ENCODE peak calls at places on chromosomes 11 and 22, in six cellular contexts. M is OCI-LY7, C is thoracic aorta, E is cardiac muscle cell, Z is K562, X is astrocyte of the spinal cord. D is an unnamed sample.

GRCh38 chr22:21001601-21002325 is at the start of gene THAP7:
- DNase-seq in M (peak), C (peak), E (peak), Z (peak), X (peak), D (peak)

GRCh38 chr22:32620992-32621391 is 146.4 kb downstream of the FBXO7 start:
- DNase-seq in M (no peak), C (no peak), E (no peak), Z (no peak), X (no peak), D (no peak)

GRCh38 chr11:122505304-122506006 is 150.1 kb upstream of the UBASH3B start:
- DNase-seq in M (peak), C (peak), E (peak), Z (peak), X (peak), D (peak)

GRCh38 chr11:8352090-8352489 is 88.4 kb upstream of the LMO1 start:
- DNase-seq in M (no peak), C (no peak), E (no peak), Z (no peak), X (no peak), D (no peak)

GRCh38 chr11:61698173-61698965 is 18.2 kb downstream of the DAGLA start:
- DNase-seq in M (peak), C (no peak), E (no peak), Z (no peak), X (no peak), D (no peak)

GRCh38 chr11:35851342-35851741 is 92.5 kb upstream of the LDLRAD3 start:
- DNase-seq in M (no peak), C (no peak), E (no peak), Z (no peak), X (no peak), D (no peak)

GRCh38 chr22:34055525-34056200 is 135.4 kb upstream of the LARGE1 start:
- DNase-seq in M (peak), C (no peak), E (no peak), Z (peak), X (no peak), D (no peak)

GRCh38 chr22:43346521-43346929 is 3.4 kb upstream of the SCUBE1 start:
- DNase-seq in M (peak), C (no peak), E (peak), Z (peak), X (no peak), D (peak)

GRCh38 chr11:119100246-119100959 is 1.2 kb downstream of the DPAGT1 start:
- DNase-seq in M (no peak), C (no peak), E (peak), Z (peak), X (peak), D (peak)

GRCh38 chr11:14578551-14578956 is 58.4 kb upstream of the PSMA1 start:
- DNase-seq in M (peak), C (no peak), E (peak), Z (peak), X (peak), D (peak)

GRCh38 chr22:18954941-18955571 is 19.0 kb upstream of the PRODH start:
- DNase-seq in M (no peak), C (no peak), E (no peak), Z (no peak), X (no peak), D (no peak)

GRCh38 chr11:98029832-98030231 is 990.9 kb upstream of the CNTN5 start:
- DNase-seq in M (no peak), C (no peak), E (no peak), Z (no peak), X (no peak), D (no peak)

GRCh38 chr11:45489281-45489906 is 176.0 kb downstream of the CHST1 start:
- DNase-seq in M (no peak), C (no peak), E (no peak), Z (no peak), X (no peak), D (no peak)

GRCh38 chr11:111018571-111018970 is 227.0 kb upstream of the POU2AF2 start:
- DNase-seq in M (no peak), C (no peak), E (peak), Z (no peak), X (peak), D (no peak)

GRCh38 chr11:107712342-107712741 is 486 bp upstream of the SLN start:
- DNase-seq in M (no peak), C (no peak), E (no peak), Z (no peak), X (no peak), D (no peak)

GRCh38 chr11:77151804-77152513 is 23.9 kb downstream of the MYO7A start:
- DNase-seq in M (no peak), C (no peak), E (peak), Z (no peak), X (no peak), D (no peak)

GRCh38 chr11:67504023-67504949 is 877 bp downstream of the PITPNM1 start:
- DNase-seq in M (peak), C (no peak), E (peak), Z (peak), X (peak), D (peak)

GRCh38 chr22:42173183-42173926 is 42.7 kb upstream of the CYP2D6 start:
- DNase-seq in M (no peak), C (no peak), E (no peak), Z (no peak), X (no peak), D (no peak)

GRCh38 chr22:42172385-42173172 is 42.0 kb upstream of the CYP2D6 start:
- DNase-seq in M (peak), C (no peak), E (peak), Z (no peak), X (peak), D (no peak)

GRCh38 chr22:42171946-42172345 is 41.3 kb upstream of the CYP2D6 start:
- DNase-seq in M (no peak), C (no peak), E (no peak), Z (no peak), X (no peak), D (no peak)

GRCh38 chr22:42170946-42171345 is 40.3 kb upstream of the CYP2D6 start:
- DNase-seq in M (no peak), C (no peak), E (no peak), Z (no peak), X (no peak), D (no peak)

DNA sequence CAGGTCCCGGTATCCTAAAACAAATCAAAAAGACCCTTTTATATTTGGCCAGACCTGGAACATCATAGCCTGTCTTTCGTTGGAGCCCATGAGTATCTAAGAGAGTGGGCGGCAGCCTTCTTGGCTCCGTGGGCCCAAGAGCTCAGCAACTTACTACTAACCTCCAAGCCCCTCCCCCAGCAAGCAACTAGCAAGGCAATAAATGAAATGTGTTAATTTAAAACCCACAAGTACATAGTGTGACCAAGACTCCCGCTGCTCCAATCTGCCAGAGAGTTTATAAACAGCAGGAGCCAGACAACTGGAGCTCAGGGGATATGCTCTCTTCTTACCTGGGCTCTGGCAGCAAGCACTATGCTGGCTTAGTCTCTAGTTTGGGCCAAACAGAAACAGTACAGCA is 40.8 kb upstream of the CYP2D6 start:
- DNase-seq in M (no peak), C (no peak), E (no peak), Z (no peak), X (no peak), D (no peak)
- TF ChIP-seq CTCF in M (no peak), C (no peak), E (no peak), Z (no peak), X (no peak), D (no peak)

GRCh38 chr11:131841028-131841427 is 470.6 kb downstream of the NTM start:
- DNase-seq in M (no peak), C (no peak), E (no peak), Z (no peak), X (no peak), D (no peak)
- TF ChIP-seq CTCF in M (no peak), C (no peak), E (no peak), Z (no peak), X (no peak), D (no peak)

DNA sequence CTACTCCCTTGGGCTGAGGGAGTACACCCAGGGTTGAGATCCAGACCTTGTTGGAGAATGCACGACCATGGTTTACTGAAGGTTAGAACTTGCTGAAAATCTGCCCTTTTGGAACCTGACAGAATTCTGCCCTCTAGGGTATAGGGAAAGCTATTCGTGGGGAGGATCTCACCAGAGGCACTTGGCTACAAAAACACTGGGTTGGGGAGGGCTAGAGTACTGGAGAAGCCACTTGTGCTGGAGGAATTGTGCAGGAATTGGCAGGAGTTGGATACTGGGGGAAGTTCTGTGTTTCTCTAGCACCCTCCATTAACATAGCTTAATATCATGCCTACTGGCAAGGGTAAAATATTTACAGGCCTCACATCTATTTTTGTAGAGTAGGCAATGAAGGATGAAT is 55.8 kb downstream of the PPME1 start:
- DNase-seq in M (no peak), C (no peak), E (no peak), Z (peak), X (no peak), D (no peak)
- TF ChIP-seq CTCF in M (no peak), C (no peak), E (no peak), Z (peak), X (no peak), D (no peak)

DNA sequence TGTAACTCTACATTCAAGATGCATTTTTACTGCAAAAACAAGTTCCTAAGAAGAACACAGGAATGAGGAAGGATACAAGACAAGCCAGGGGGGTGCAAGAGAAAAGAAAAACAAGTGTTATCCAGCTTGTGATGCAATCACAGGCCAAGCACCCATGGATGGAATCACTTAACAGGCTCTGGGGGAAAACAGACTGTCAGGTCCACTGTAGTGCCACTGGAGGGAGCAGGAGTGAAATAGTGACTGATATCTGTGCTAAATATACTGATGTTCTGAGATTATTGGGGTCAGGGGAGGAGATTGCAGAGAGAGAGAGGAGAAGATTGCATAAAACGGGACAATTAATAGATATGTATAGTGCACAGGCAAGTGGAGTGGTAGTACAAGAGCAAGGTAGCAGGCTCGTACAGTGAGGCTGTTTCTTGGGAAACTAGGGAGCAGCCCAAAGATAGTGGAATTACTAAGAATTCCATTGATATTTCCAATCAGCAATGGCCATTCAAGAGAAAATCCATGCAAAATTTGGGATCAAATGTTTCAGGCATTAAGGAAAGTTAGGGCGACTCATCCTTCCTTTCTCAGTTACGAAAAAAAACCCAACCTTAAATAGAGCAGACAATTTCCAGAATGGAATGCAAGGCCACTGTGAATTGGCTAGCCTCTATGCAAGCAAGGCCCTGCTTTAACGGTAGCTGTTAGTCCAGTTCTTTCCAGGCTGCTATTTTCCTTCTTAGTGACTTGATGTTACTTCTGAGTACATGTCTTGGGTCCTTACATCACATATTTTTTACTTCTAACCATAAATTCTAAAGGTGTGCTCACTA is 52.2 kb upstream of the CEP126 start:
- DNase-seq in M (peak), C (no peak), E (peak), Z (no peak), X (peak), D (peak)
- TF ChIP-seq CTCF in M (peak), C (no peak), E (peak), Z (no peak), X (peak), D (peak)

GRCh38 chr11:30914143-30914762 is 328.1 kb upstream of the MPPED2 start:
- DNase-seq in M (peak), C (no peak), E (peak), Z (peak), X (peak), D (peak)
- TF ChIP-seq CTCF in M (peak), C (peak), E (peak), Z (peak), X (peak), D (peak)

GRCh38 chr11:7167976-7168740 is 79.4 kb downstream of the RBMXL2 start:
- DNase-seq in M (no peak), C (no peak), E (no peak), Z (no peak), X (no peak), D (no peak)
- TF ChIP-seq CTCF in M (peak), C (no peak), E (no peak), Z (no peak), X (peak), D (no peak)

DNA sequence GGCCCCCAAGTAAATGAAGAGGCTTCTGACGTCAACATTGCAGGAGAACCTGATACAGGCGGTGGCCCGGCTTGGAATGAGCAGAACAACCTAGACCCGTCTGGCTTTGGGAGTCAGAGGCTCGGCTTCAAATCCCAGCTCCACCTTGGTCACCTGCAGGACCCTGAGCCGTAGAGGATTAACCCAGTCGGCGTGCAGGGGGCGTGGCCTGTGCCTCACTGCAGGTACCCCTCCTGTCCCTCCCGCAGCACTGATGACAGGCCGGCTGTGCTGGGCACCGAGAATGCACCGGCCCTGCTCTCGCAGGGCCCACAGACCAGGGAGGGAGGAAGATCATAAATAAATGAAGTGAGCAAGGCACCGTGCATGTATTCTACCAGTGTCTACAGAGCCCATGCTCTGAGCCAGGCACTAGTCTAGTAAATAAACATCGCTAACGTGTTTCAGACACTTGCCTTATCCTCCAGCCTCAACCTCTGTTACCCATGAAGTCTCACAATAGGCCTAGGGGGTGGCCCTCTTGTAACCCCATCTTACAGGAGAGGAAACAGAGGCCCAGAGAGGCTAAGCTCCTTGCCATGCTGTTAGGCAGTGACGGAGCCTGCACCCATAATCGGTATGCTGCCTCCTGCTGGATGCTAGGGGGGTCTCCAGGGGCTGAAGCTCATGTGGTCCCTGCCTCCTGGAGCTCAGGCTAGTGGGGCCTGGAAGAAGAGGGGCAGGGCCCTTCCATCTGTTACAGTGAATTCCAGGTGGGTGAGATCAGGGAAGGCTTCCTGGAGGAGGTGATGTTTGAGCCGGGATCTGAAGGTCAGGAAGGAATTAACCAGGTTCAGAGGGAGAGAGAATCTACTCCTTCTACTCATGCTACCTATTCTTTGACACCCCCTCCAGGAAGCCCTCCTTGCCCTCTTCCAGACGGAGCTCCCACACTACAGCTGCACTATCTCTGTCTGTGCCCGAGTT is 53.4 kb downstream of the RTL6 start:
- DNase-seq in M (peak), C (no peak), E (no peak), Z (no peak), X (no peak), D (no peak)
- TF ChIP-seq CTCF in M (peak), C (no peak), E (peak), Z (no peak), X (peak), D (no peak)

D was measured in Calu3.